ENCODE peak calls at places on chromosomes 12 and 14, in five cellular contexts. One of them, this sample, is unnamed.

GRCh38 chr14:104968153-104968527 is 10.0 kb downstream of the AHNAK2 start:
- DNase-seq in psoas muscle: peak; percentile 86
- DNase-seq in NCI-H1417: no peak
- DNase-seq in M059J: no peak
- DNase-seq in MCF 10A: peak; percentile 79
- DNase-seq in this sample: peak; percentile 41

GRCh38 chr12:21509768-21510167 is 8.2 kb downstream of the GOLT1B start:
- DNase-seq in M059J: no peak
- DNase-seq in MCF 10A: no peak
- DNase-seq in psoas muscle: no peak
- DNase-seq in NCI-H1417: no peak
- DNase-seq in this sample: no peak

GRCh38 chr12:32603858-32604257 is 75.2 kb upstream of the DNM1L start:
- DNase-seq in psoas muscle: no peak
- DNase-seq in NCI-H1417: no peak
- DNase-seq in MCF 10A: peak; percentile 3
- DNase-seq in M059J: no peak
- DNase-seq in this sample: no peak

GRCh38 chr12:113403435-113404415 is at the start of gene SDS:
- DNase-seq in M059J: peak; percentile 56
- DNase-seq in NCI-H1417: no peak
- DNase-seq in psoas muscle: no peak
- DNase-seq in MCF 10A: peak; percentile 71
- DNase-seq in this sample: no peak

GRCh38 chr14:33791971-33792370 is 158.9 kb downstream of the EGLN3 start:
- DNase-seq in M059J: no peak
- DNase-seq in NCI-H1417: no peak
- DNase-seq in MCF 10A: no peak
- DNase-seq in psoas muscle: no peak
- DNase-seq in this sample: no peak

GRCh38 chr14:98733536-98733935 is 538.5 kb downstream of the BCL11B start:
- DNase-seq in NCI-H1417: no peak
- DNase-seq in MCF 10A: no peak
- DNase-seq in psoas muscle: no peak
- DNase-seq in M059J: no peak
- DNase-seq in this sample: no peak

GRCh38 chr12:92439397-92439779 is 263.4 kb upstream of the PLEKHG7 start:
- DNase-seq in M059J: peak; percentile 75
- DNase-seq in psoas muscle: peak; percentile 12
- DNase-seq in NCI-H1417: no peak
- DNase-seq in MCF 10A: peak; percentile 92
- DNase-seq in this sample: no peak

GRCh38 chr14:101600336-101600890 is 39.1 kb downstream of the DIO3 start:
- DNase-seq in NCI-H1417: no peak
- DNase-seq in M059J: no peak
- DNase-seq in psoas muscle: no peak
- DNase-seq in MCF 10A: no peak
- DNase-seq in this sample: no peak

GRCh38 chr14:22813145-22813544 is 2.1 kb downstream of the SLC7A7 start:
- DNase-seq in NCI-H1417: no peak
- DNase-seq in M059J: no peak
- DNase-seq in MCF 10A: no peak
- DNase-seq in psoas muscle: no peak
- DNase-seq in this sample: no peak

GRCh38 chr14:74956000-74956279 is 543 bp upstream of the PGF start:
- DNase-seq in psoas muscle: no peak
- DNase-seq in M059J: no peak
- DNase-seq in MCF 10A: no peak
- DNase-seq in NCI-H1417: no peak
- DNase-seq in this sample: no peak

GRCh38 chr12:116529048-116529447 is 30.1 kb upstream of the MAP1LC3B2 start:
- DNase-seq in M059J: peak; percentile 95
- DNase-seq in psoas muscle: no peak
- DNase-seq in NCI-H1417: no peak
- DNase-seq in MCF 10A: no peak
- DNase-seq in this sample: peak; percentile 47

GRCh38 chr14:105248368-105249174 is at the start of gene BTBD6:
- DNase-seq in NCI-H1417: peak; percentile 89
- DNase-seq in psoas muscle: peak; percentile 88
- DNase-seq in M059J: peak; percentile 68
- DNase-seq in MCF 10A: peak; percentile 72
- DNase-seq in this sample: peak; percentile 65

GRCh38 chr12:92735131-92735721 is 32.4 kb downstream of the PLEKHG7 start:
- DNase-seq in psoas muscle: no peak
- DNase-seq in NCI-H1417: peak; percentile 49
- DNase-seq in MCF 10A: peak; percentile 75
- DNase-seq in M059J: peak; percentile 92
- DNase-seq in this sample: peak; percentile 73

GRCh38 chr14:22791302-22791701 is 23.9 kb downstream of the SLC7A7 start:
- DNase-seq in M059J: peak; percentile 89
- DNase-seq in MCF 10A: no peak
- DNase-seq in psoas muscle: no peak
- DNase-seq in NCI-H1417: no peak
- DNase-seq in this sample: no peak

GRCh38 chr14:51293149-51293925 is 53.3 kb downstream of the TMX1 start:
- DNase-seq in MCF 10A: no peak
- DNase-seq in NCI-H1417: no peak
- DNase-seq in M059J: peak; percentile 49
- DNase-seq in psoas muscle: peak; percentile 51
- DNase-seq in this sample: no peak

GRCh38 chr12:78392918-78393317 is 471.7 kb upstream of the SYT1 start:
- DNase-seq in NCI-H1417: peak; percentile 59
- DNase-seq in psoas muscle: no peak
- DNase-seq in MCF 10A: peak; percentile 38
- DNase-seq in M059J: peak; percentile 46
- DNase-seq in this sample: peak; percentile 23

GRCh38 chr12:71158361-71158882 is 623 bp upstream of the TSPAN8 start:
- DNase-seq in MCF 10A: no peak
- DNase-seq in M059J: no peak
- DNase-seq in NCI-H1417: peak; percentile 88
- DNase-seq in psoas muscle: no peak
- DNase-seq in this sample: peak; percentile 95

GRCh38 chr12:55652352-55652751 is 15.7 kb downstream of the OR10P1 start:
- DNase-seq in M059J: no peak
- DNase-seq in NCI-H1417: no peak
- DNase-seq in MCF 10A: no peak
- DNase-seq in psoas muscle: no peak
- DNase-seq in this sample: no peak

GRCh38 chr14:55077691-55078151 is 26.3 kb downstream of the MAPK1IP1L start:
- DNase-seq in M059J: no peak
- DNase-seq in psoas muscle: no peak
- DNase-seq in NCI-H1417: no peak
- DNase-seq in MCF 10A: peak; percentile 90
- DNase-seq in this sample: no peak

GRCh38 chr14:86915416-86915815 is 1077.6 kb downstream of the GALC start:
- DNase-seq in MCF 10A: peak; percentile 10
- DNase-seq in M059J: no peak
- DNase-seq in psoas muscle: no peak
- DNase-seq in NCI-H1417: no peak
- DNase-seq in this sample: no peak

GRCh38 chr14:93619176-93619793 is 169.0 kb downstream of the PRIMA1 start:
- DNase-seq in psoas muscle: no peak
- DNase-seq in MCF 10A: peak; percentile 56
- DNase-seq in NCI-H1417: peak; percentile 77
- DNase-seq in M059J: peak; percentile 28
- DNase-seq in this sample: peak; percentile 14

GRCh38 chr14:101200650-101201516 is 297.4 kb upstream of the RTL1 start:
- DNase-seq in NCI-H1417: peak; percentile 7
- DNase-seq in MCF 10A: no peak
- DNase-seq in psoas muscle: no peak
- DNase-seq in M059J: no peak
- DNase-seq in this sample: no peak

GRCh38 chr12:55797068-55797467 is 20.5 kb downstream of the SARNP start:
- DNase-seq in NCI-H1417: peak; percentile 65
- DNase-seq in MCF 10A: peak; percentile 41
- DNase-seq in M059J: peak; percentile 32
- DNase-seq in psoas muscle: no peak
- DNase-seq in this sample: peak; percentile 35

GRCh38 chr12:38817942-38818341 is 87.4 kb downstream of the CPNE8 start:
- DNase-seq in MCF 10A: no peak
- DNase-seq in M059J: no peak
- DNase-seq in psoas muscle: no peak
- DNase-seq in NCI-H1417: no peak
- DNase-seq in this sample: no peak

GRCh38 chr14:93969082-93969828 is 7.1 kb downstream of the ASB2 start:
- DNase-seq in psoas muscle: peak; percentile 57
- DNase-seq in NCI-H1417: no peak
- DNase-seq in M059J: no peak
- DNase-seq in MCF 10A: no peak
- DNase-seq in this sample: no peak

GRCh38 chr12:113926792-113927191 is 39.3 kb downstream of the RBM19 start:
- DNase-seq in M059J: no peak
- DNase-seq in psoas muscle: no peak
- DNase-seq in NCI-H1417: no peak
- DNase-seq in MCF 10A: no peak
- DNase-seq in this sample: no peak

GRCh38 chr12:3336606-3337311 is 154.2 kb upstream of the PRMT8 start:
- DNase-seq in M059J: peak; percentile 9
- DNase-seq in NCI-H1417: peak; percentile 42
- DNase-seq in MCF 10A: no peak
- DNase-seq in psoas muscle: no peak
- DNase-seq in this sample: no peak

GRCh38 chr12:102063066-102063465 is 1.3 kb upstream of the WASHC3 start:
- DNase-seq in M059J: peak; percentile 8
- DNase-seq in psoas muscle: no peak
- DNase-seq in NCI-H1417: no peak
- DNase-seq in MCF 10A: peak; percentile 5
- DNase-seq in this sample: no peak

GRCh38 chr12:58541300-58541690 is 379.0 kb downstream of the LRIG3 start:
- DNase-seq in NCI-H1417: no peak
- DNase-seq in MCF 10A: no peak
- DNase-seq in psoas muscle: no peak
- DNase-seq in M059J: peak; percentile 26
- DNase-seq in this sample: no peak

GRCh38 chr14:72812292-72812851 is 81.5 kb downstream of the DPF3 start:
- DNase-seq in MCF 10A: no peak
- DNase-seq in M059J: no peak
- DNase-seq in NCI-H1417: no peak
- DNase-seq in psoas muscle: peak; percentile 84
- DNase-seq in this sample: no peak

GRCh38 chr14:61561657-61562276 is 133.5 kb upstream of the HIF1A start:
- DNase-seq in M059J: peak; percentile 99
- DNase-seq in NCI-H1417: peak; percentile 17
- DNase-seq in psoas muscle: peak; percentile 76
- DNase-seq in MCF 10A: peak; percentile 97
- DNase-seq in this sample: peak; percentile 48

GRCh38 chr12:32589165-32589891 is 89.8 kb upstream of the DNM1L start:
- DNase-seq in M059J: no peak
- DNase-seq in MCF 10A: no peak
- DNase-seq in psoas muscle: no peak
- DNase-seq in NCI-H1417: no peak
- DNase-seq in this sample: no peak

GRCh38 chr12:2035421-2036080 is 17.2 kb upstream of the CACNA1C start:
- DNase-seq in psoas muscle: no peak
- DNase-seq in M059J: no peak
- DNase-seq in MCF 10A: no peak
- DNase-seq in NCI-H1417: no peak
- DNase-seq in this sample: no peak

GRCh38 chr12:57893460-57894353 is 47.2 kb upstream of the CTDSP2 start:
- DNase-seq in MCF 10A: peak; percentile 54
- DNase-seq in psoas muscle: peak; percentile 92
- DNase-seq in NCI-H1417: peak; percentile 23
- DNase-seq in M059J: peak; percentile 80
- DNase-seq in this sample: peak; percentile 31

GRCh38 chr14:90785474-90785873 is 30.8 kb downstream of the TTC7B start:
- DNase-seq in MCF 10A: peak; percentile 45
- DNase-seq in NCI-H1417: no peak
- DNase-seq in psoas muscle: peak; percentile 63
- DNase-seq in M059J: peak; percentile 8
- DNase-seq in this sample: no peak

GRCh38 chr14:105376521-105377440 is 21.6 kb upstream of the TEX22 start:
- DNase-seq in M059J: no peak
- DNase-seq in NCI-H1417: no peak
- DNase-seq in psoas muscle: no peak
- DNase-seq in MCF 10A: no peak
- DNase-seq in this sample: no peak

GRCh38 chr14:105430042-105430441 is 10.4 kb downstream of the MTA1 start:
- DNase-seq in NCI-H1417: no peak
- DNase-seq in MCF 10A: no peak
- DNase-seq in psoas muscle: no peak
- DNase-seq in M059J: no peak
- DNase-seq in this sample: no peak